ENCODE peak calls at places on chromosomes 13 and 19, in six cellular contexts. One of them, this sample, is unnamed.
A peak's percentile ranks its signal among the peaks of the same experiment; 100 is the strongest.

GRCh38 chr19:57620673-57621348 is 6.8 kb downstream of the ZNF134 start:
- DNase-seq in testis: no peak
- DNase-seq in fibroblast of lung: peak; percentile 21
- DNase-seq in dorsolateral prefrontal cortex: no peak
- DNase-seq in ovary: no peak
- DNase-seq in HCT116: no peak
- DNase-seq in this sample: no peak

GRCh38 chr13:20685042-20685441 is 18.5 kb upstream of the IL17D start:
- DNase-seq in testis: no peak
- DNase-seq in fibroblast of lung: no peak
- DNase-seq in dorsolateral prefrontal cortex: no peak
- DNase-seq in ovary: no peak
- DNase-seq in HCT116: no peak
- DNase-seq in this sample: no peak

GRCh38 chr19:15432018-15432494 is 13.3 kb upstream of the AKAP8L start:
- DNase-seq in testis: no peak
- DNase-seq in fibroblast of lung: no peak
- DNase-seq in dorsolateral prefrontal cortex: no peak
- DNase-seq in ovary: no peak
- DNase-seq in HCT116: no peak
- DNase-seq in this sample: no peak

GRCh38 chr19:33748231-33748630 is 48.4 kb upstream of the KCTD15 start:
- DNase-seq in testis: no peak
- DNase-seq in fibroblast of lung: no peak
- DNase-seq in dorsolateral prefrontal cortex: no peak
- DNase-seq in ovary: no peak
- DNase-seq in HCT116: no peak
- DNase-seq in this sample: no peak

GRCh38 chr13:32314968-32315254 is 252 bp downstream of the ZAR1L start:
- DNase-seq in testis: peak; percentile 64
- DNase-seq in fibroblast of lung: peak; percentile 67
- DNase-seq in dorsolateral prefrontal cortex: no peak
- DNase-seq in ovary: no peak
- DNase-seq in HCT116: peak; percentile 43
- DNase-seq in this sample: no peak

GRCh38 chr13:40261361-40261760 is 405.1 kb downstream of the FOXO1 start:
- DNase-seq in testis: no peak
- DNase-seq in fibroblast of lung: no peak
- DNase-seq in dorsolateral prefrontal cortex: no peak
- DNase-seq in ovary: no peak
- DNase-seq in HCT116: no peak
- DNase-seq in this sample: no peak

GRCh38 chr13:98476538-98476966 is 100.4 kb downstream of the STK24 start:
- DNase-seq in testis: no peak
- DNase-seq in fibroblast of lung: peak; percentile 96
- DNase-seq in dorsolateral prefrontal cortex: no peak
- DNase-seq in ovary: no peak
- DNase-seq in HCT116: peak; percentile 64
- DNase-seq in this sample: no peak

GRCh38 chr19:38034153-38034835 is 127.3 kb downstream of the SIPA1L3 start:
- DNase-seq in testis: no peak
- DNase-seq in fibroblast of lung: peak; percentile 89
- DNase-seq in dorsolateral prefrontal cortex: no peak
- DNase-seq in ovary: no peak
- DNase-seq in HCT116: no peak
- DNase-seq in this sample: no peak

GRCh38 chr13:70747305-70747704 is 639.1 kb upstream of the KLHL1 start:
- DNase-seq in testis: no peak
- DNase-seq in fibroblast of lung: no peak
- DNase-seq in dorsolateral prefrontal cortex: no peak
- DNase-seq in ovary: no peak
- DNase-seq in HCT116: no peak
- DNase-seq in this sample: no peak

GRCh38 chr19:53912653-53913052 is 3.6 kb downstream of the CACNG7 start:
- DNase-seq in testis: peak; percentile 32
- DNase-seq in fibroblast of lung: no peak
- DNase-seq in dorsolateral prefrontal cortex: no peak
- DNase-seq in ovary: no peak
- DNase-seq in HCT116: no peak
- DNase-seq in this sample: no peak

GRCh38 chr19:16457195-16457953 is 14.4 kb downstream of the EPS15L1 start:
- DNase-seq in testis: no peak
- DNase-seq in fibroblast of lung: peak; percentile 61
- DNase-seq in dorsolateral prefrontal cortex: no peak
- DNase-seq in ovary: peak; percentile 70
- DNase-seq in HCT116: no peak
- DNase-seq in this sample: no peak

GRCh38 chr19:35717665-35718344 is at the start of gene KMT2B:
- DNase-seq in testis: no peak
- DNase-seq in fibroblast of lung: no peak
- DNase-seq in dorsolateral prefrontal cortex: no peak
- DNase-seq in ovary: peak; percentile 95
- DNase-seq in HCT116: no peak
- DNase-seq in this sample: no peak

GRCh38 chr13:47251771-47252170 is 354.9 kb upstream of the HTR2A start:
- DNase-seq in testis: no peak
- DNase-seq in fibroblast of lung: peak; percentile 8
- DNase-seq in dorsolateral prefrontal cortex: no peak
- DNase-seq in ovary: no peak
- DNase-seq in HCT116: no peak
- DNase-seq in this sample: no peak

GRCh38 chr13:105611424-105611823 is 924.0 kb downstream of the EFNB2 start:
- DNase-seq in testis: no peak
- DNase-seq in fibroblast of lung: peak; percentile 94
- DNase-seq in dorsolateral prefrontal cortex: no peak
- DNase-seq in ovary: no peak
- DNase-seq in HCT116: no peak
- DNase-seq in this sample: no peak

GRCh38 chr13:23969672-23970071 is 72.4 kb upstream of the C1QTNF9B start:
- DNase-seq in testis: no peak
- DNase-seq in fibroblast of lung: peak; percentile 48
- DNase-seq in dorsolateral prefrontal cortex: no peak
- DNase-seq in ovary: no peak
- DNase-seq in HCT116: no peak
- DNase-seq in this sample: peak; percentile 79

GRCh38 chr13:27960362-27961226 is 8.5 kb downstream of the CDX2 start:
- DNase-seq in testis: peak; percentile 62
- DNase-seq in fibroblast of lung: no peak
- DNase-seq in dorsolateral prefrontal cortex: no peak
- DNase-seq in ovary: no peak
- DNase-seq in HCT116: no peak
- DNase-seq in this sample: peak; percentile 22

GRCh38 chr19:40862785-40863184 is 12.5 kb upstream of the CYP2A6 start:
- DNase-seq in testis: no peak
- DNase-seq in fibroblast of lung: no peak
- DNase-seq in dorsolateral prefrontal cortex: no peak
- DNase-seq in ovary: no peak
- DNase-seq in HCT116: no peak
- DNase-seq in this sample: no peak

GRCh38 chr13:71089105-71089504 is 777.9 kb downstream of the DACH1 start:
- DNase-seq in testis: no peak
- DNase-seq in fibroblast of lung: no peak
- DNase-seq in dorsolateral prefrontal cortex: no peak
- DNase-seq in ovary: no peak
- DNase-seq in HCT116: no peak
- DNase-seq in this sample: no peak

GRCh38 chr19:10888421-10888866 is 17.1 kb downstream of the CARM1 start:
- DNase-seq in testis: no peak
- DNase-seq in fibroblast of lung: no peak
- DNase-seq in dorsolateral prefrontal cortex: no peak
- DNase-seq in ovary: no peak
- DNase-seq in HCT116: no peak
- DNase-seq in this sample: no peak

GRCh38 chr19:30046522-30046921 is 104.5 kb downstream of the URI1 start:
- DNase-seq in testis: no peak
- DNase-seq in fibroblast of lung: peak; percentile 9
- DNase-seq in dorsolateral prefrontal cortex: no peak
- DNase-seq in ovary: no peak
- DNase-seq in HCT116: no peak
- DNase-seq in this sample: no peak
- TF ChIP-seq CTCF in testis: peak; percentile 42
- TF ChIP-seq CTCF in fibroblast of lung: peak; percentile 42
- TF ChIP-seq CTCF in dorsolateral prefrontal cortex: peak; percentile 61
- TF ChIP-seq CTCF in ovary: no peak
- TF ChIP-seq CTCF in HCT116: peak; percentile 72
- TF ChIP-seq CTCF in this sample: peak; percentile 72

GRCh38 chr13:50521750-50522149 is 321.7 kb downstream of the DLEU7 start:
- DNase-seq in testis: no peak
- DNase-seq in fibroblast of lung: peak; percentile 49
- DNase-seq in dorsolateral prefrontal cortex: no peak
- DNase-seq in ovary: no peak
- DNase-seq in HCT116: no peak
- DNase-seq in this sample: no peak

GRCh38 chr13:50519866-50520265 is 323.6 kb downstream of the DLEU7 start:
- DNase-seq in testis: no peak
- DNase-seq in fibroblast of lung: no peak
- DNase-seq in dorsolateral prefrontal cortex: no peak
- DNase-seq in ovary: no peak
- DNase-seq in HCT116: no peak
- DNase-seq in this sample: no peak

GRCh38 chr13:50524540-50524939 is 319.0 kb downstream of the DLEU7 start:
- DNase-seq in testis: no peak
- DNase-seq in fibroblast of lung: no peak
- DNase-seq in dorsolateral prefrontal cortex: no peak
- DNase-seq in ovary: no peak
- DNase-seq in HCT116: no peak
- DNase-seq in this sample: no peak

GRCh38 chr13:50521191-50521590 is 322.3 kb downstream of the DLEU7 start:
- DNase-seq in testis: no peak
- DNase-seq in fibroblast of lung: no peak
- DNase-seq in dorsolateral prefrontal cortex: no peak
- DNase-seq in ovary: no peak
- DNase-seq in HCT116: no peak
- DNase-seq in this sample: no peak

GRCh38 chr13:50523307-50523706 is 320.2 kb downstream of the DLEU7 start:
- DNase-seq in testis: no peak
- DNase-seq in fibroblast of lung: no peak
- DNase-seq in dorsolateral prefrontal cortex: no peak
- DNase-seq in ovary: no peak
- DNase-seq in HCT116: no peak
- DNase-seq in this sample: no peak
- H3K4me3 ChIP-seq in testis: no peak overlapping the region
- H3K4me3 ChIP-seq in fibroblast of lung: no peak overlapping the region
- H3K4me3 ChIP-seq in dorsolateral prefrontal cortex: no peak overlapping the region
- H3K4me3 ChIP-seq in ovary: no peak overlapping the region
- H3K4me3 ChIP-seq in HCT116: no peak overlapping the region
- H3K4me3 ChIP-seq in this sample: no peak overlapping the region

GRCh38 chr13:45464141-45464686 is 525 bp upstream of the COG3 start:
- DNase-seq in testis: peak; percentile 16
- DNase-seq in fibroblast of lung: no peak
- DNase-seq in dorsolateral prefrontal cortex: peak; percentile 41
- DNase-seq in ovary: no peak
- DNase-seq in HCT116: no peak
- DNase-seq in this sample: no peak
- TF ChIP-seq CTCF in testis: peak; percentile 68
- TF ChIP-seq CTCF in fibroblast of lung: no peak
- TF ChIP-seq CTCF in dorsolateral prefrontal cortex: peak; percentile 8
- TF ChIP-seq CTCF in ovary: no peak
- TF ChIP-seq CTCF in HCT116: no peak
- TF ChIP-seq CTCF in this sample: peak; percentile 20

DNA sequence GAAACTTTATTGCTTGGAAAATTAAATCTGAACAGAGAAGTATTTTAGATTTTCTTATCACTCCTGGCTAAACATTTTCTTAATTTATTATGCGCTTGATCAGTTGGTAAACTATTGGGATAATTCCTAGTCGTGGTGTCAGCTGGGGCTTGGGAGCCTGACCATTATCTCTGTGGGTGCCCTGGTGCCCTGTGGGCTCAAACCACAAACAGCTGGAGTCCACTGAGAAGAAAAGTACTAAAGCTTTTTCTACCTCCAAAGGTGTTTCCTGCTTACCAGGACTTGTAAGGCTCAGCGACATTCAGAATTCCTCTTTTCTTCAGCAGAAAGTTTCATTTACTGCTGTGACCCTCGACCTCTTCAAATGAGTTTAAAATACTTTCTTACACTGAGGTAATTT is 540.2 kb downstream of the DIAPH3 start:
- DNase-seq in testis: no peak
- DNase-seq in fibroblast of lung: no peak
- DNase-seq in dorsolateral prefrontal cortex: no peak
- DNase-seq in ovary: no peak
- DNase-seq in HCT116: no peak
- DNase-seq in this sample: no peak
- H3K4me3 ChIP-seq in testis: no peak overlapping the region
- H3K4me3 ChIP-seq in fibroblast of lung: no peak overlapping the region
- H3K4me3 ChIP-seq in dorsolateral prefrontal cortex: no peak overlapping the region
- H3K4me3 ChIP-seq in ovary: no peak overlapping the region
- H3K4me3 ChIP-seq in HCT116: no peak overlapping the region
- H3K4me3 ChIP-seq in this sample: no peak overlapping the region

This sample was measured in LNCaP clone FGC.